ENCODE peak calls at places on chromosome 4, in six cellular contexts. One of them, this sample, is unnamed.

GRCh38 chr4:184763150-184763780 is 29.4 kb upstream of the CENPU start:
- DNase-seq in upper lobe of right lung: no peak
- DNase-seq in left ventricle myocardium inferior: peak
- DNase-seq in Peyer's patch: no peak
- DNase-seq in PC-3: no peak
- DNase-seq in CD8-positive, alpha-beta memory T cell: no peak
- DNase-seq in this sample: no peak

GRCh38 chr4:131547506-131547981 is 1601.5 kb upstream of the PCDH10 start:
- DNase-seq in upper lobe of right lung: no peak
- DNase-seq in left ventricle myocardium inferior: no peak
- DNase-seq in Peyer's patch: no peak
- DNase-seq in PC-3: no peak
- DNase-seq in CD8-positive, alpha-beta memory T cell: no peak
- DNase-seq in this sample: no peak

GRCh38 chr4:99221980-99222379 is 2.9 kb upstream of the ADH6 start:
- DNase-seq in upper lobe of right lung: no peak
- DNase-seq in left ventricle myocardium inferior: no peak
- DNase-seq in Peyer's patch: no peak
- DNase-seq in PC-3: no peak
- DNase-seq in CD8-positive, alpha-beta memory T cell: no peak
- DNase-seq in this sample: no peak

GRCh38 chr4:158159718-158160094 is 13.1 kb downstream of the GASK1B start:
- DNase-seq in upper lobe of right lung: no peak
- DNase-seq in left ventricle myocardium inferior: no peak
- DNase-seq in Peyer's patch: no peak
- DNase-seq in PC-3: no peak
- DNase-seq in CD8-positive, alpha-beta memory T cell: no peak
- DNase-seq in this sample: no peak

GRCh38 chr4:89737888-89738287 is 99.1 kb downstream of the SNCA start:
- DNase-seq in upper lobe of right lung: no peak
- DNase-seq in left ventricle myocardium inferior: no peak
- DNase-seq in Peyer's patch: no peak
- DNase-seq in PC-3: peak
- DNase-seq in CD8-positive, alpha-beta memory T cell: no peak
- DNase-seq in this sample: no peak

GRCh38 chr4:176792348-176793059 is at the start of gene VEGFC:
- DNase-seq in upper lobe of right lung: peak
- DNase-seq in left ventricle myocardium inferior: peak
- DNase-seq in Peyer's patch: peak
- DNase-seq in PC-3: peak
- DNase-seq in CD8-positive, alpha-beta memory T cell: no peak
- DNase-seq in this sample: peak

GRCh38 chr4:51885371-51885770 is 42.4 kb downstream of the DCUN1D4 start:
- DNase-seq in upper lobe of right lung: no peak
- DNase-seq in left ventricle myocardium inferior: no peak
- DNase-seq in Peyer's patch: no peak
- DNase-seq in PC-3: peak
- DNase-seq in CD8-positive, alpha-beta memory T cell: no peak
- DNase-seq in this sample: no peak

GRCh38 chr4:186936496-186937375 is 213.1 kb upstream of the FAT1 start:
- DNase-seq in upper lobe of right lung: no peak
- DNase-seq in left ventricle myocardium inferior: no peak
- DNase-seq in Peyer's patch: no peak
- DNase-seq in PC-3: peak
- DNase-seq in CD8-positive, alpha-beta memory T cell: no peak
- DNase-seq in this sample: no peak

GRCh38 chr4:127370495-127371069 is 262.2 kb upstream of the INTU start:
- DNase-seq in upper lobe of right lung: peak
- DNase-seq in left ventricle myocardium inferior: peak
- DNase-seq in Peyer's patch: no peak
- DNase-seq in PC-3: no peak
- DNase-seq in CD8-positive, alpha-beta memory T cell: no peak
- DNase-seq in this sample: no peak

GRCh38 chr4:180060159-180060889 is 2182.9 kb upstream of the TENM3 start:
- DNase-seq in upper lobe of right lung: no peak
- DNase-seq in left ventricle myocardium inferior: no peak
- DNase-seq in Peyer's patch: no peak
- DNase-seq in PC-3: peak
- DNase-seq in CD8-positive, alpha-beta memory T cell: no peak
- DNase-seq in this sample: no peak

GRCh38 chr4:180058731-180059215 is 2184.4 kb upstream of the TENM3 start:
- DNase-seq in upper lobe of right lung: peak
- DNase-seq in left ventricle myocardium inferior: no peak
- DNase-seq in Peyer's patch: peak
- DNase-seq in PC-3: peak
- DNase-seq in CD8-positive, alpha-beta memory T cell: no peak
- DNase-seq in this sample: no peak

GRCh38 chr4:180059216-180059881 is 2183.9 kb upstream of the TENM3 start:
- DNase-seq in upper lobe of right lung: peak
- DNase-seq in left ventricle myocardium inferior: no peak
- DNase-seq in Peyer's patch: peak
- DNase-seq in PC-3: no peak
- DNase-seq in CD8-positive, alpha-beta memory T cell: no peak
- DNase-seq in this sample: no peak

GRCh38 chr4:180057891-180058643 is 2185.1 kb upstream of the TENM3 start:
- DNase-seq in upper lobe of right lung: peak
- DNase-seq in left ventricle myocardium inferior: no peak
- DNase-seq in Peyer's patch: peak
- DNase-seq in PC-3: no peak
- DNase-seq in CD8-positive, alpha-beta memory T cell: no peak
- DNase-seq in this sample: no peak

DNA sequence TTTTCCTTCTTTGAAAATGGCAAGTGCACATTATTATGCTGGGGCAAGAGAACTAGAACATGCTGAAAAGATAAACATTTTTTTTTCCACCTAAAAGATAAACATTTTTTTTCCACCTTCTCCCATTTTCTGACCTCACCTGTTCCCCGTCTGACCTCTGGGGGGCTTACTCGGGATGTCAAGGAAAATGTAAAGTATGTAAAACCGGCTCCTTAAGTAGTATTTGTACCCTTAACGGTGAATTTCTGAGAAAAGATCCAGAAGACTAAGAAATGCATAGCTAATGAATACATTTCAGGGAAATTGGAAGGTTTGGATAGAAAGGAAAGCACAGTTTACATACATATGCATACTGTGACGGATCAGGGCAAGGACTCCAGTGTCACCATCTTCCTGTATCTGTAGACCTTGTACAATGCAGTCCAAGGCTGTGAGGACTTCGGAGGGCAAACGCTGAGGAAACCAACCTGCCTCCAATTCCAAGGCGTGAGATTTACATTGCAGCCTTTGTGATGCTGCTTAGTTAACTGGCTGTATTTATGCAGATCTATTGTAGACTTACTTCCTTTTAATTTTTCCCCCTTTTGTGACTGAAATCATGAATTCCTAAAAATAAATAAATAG is 2185.9 kb upstream of the TENM3 start:
- DNase-seq in upper lobe of right lung: no peak
- DNase-seq in left ventricle myocardium inferior: no peak
- DNase-seq in Peyer's patch: no peak
- DNase-seq in PC-3: no peak
- DNase-seq in CD8-positive, alpha-beta memory T cell: no peak
- DNase-seq in this sample: no peak
- H3K27ac ChIP-seq in upper lobe of right lung: no peak
- H3K27ac ChIP-seq in left ventricle myocardium inferior: no peak
- H3K27ac ChIP-seq in Peyer's patch: no peak
- H3K27ac ChIP-seq in PC-3: no peak
- H3K27ac ChIP-seq in CD8-positive, alpha-beta memory T cell: no peak
- H3K27ac ChIP-seq in this sample: no peak

GRCh38 chr4:18840499-18840898 is 818.9 kb upstream of the LCORL start:
- DNase-seq in upper lobe of right lung: no peak
- DNase-seq in left ventricle myocardium inferior: no peak
- DNase-seq in Peyer's patch: no peak
- DNase-seq in PC-3: no peak
- DNase-seq in CD8-positive, alpha-beta memory T cell: no peak
- DNase-seq in this sample: no peak

GRCh38 chr4:18847276-18847890 is 825.8 kb upstream of the LCORL start:
- DNase-seq in upper lobe of right lung: no peak
- DNase-seq in left ventricle myocardium inferior: no peak
- DNase-seq in Peyer's patch: no peak
- DNase-seq in PC-3: peak
- DNase-seq in CD8-positive, alpha-beta memory T cell: no peak
- DNase-seq in this sample: no peak

GRCh38 chr4:18846313-18846712 is 824.8 kb upstream of the LCORL start:
- DNase-seq in upper lobe of right lung: no peak
- DNase-seq in left ventricle myocardium inferior: no peak
- DNase-seq in Peyer's patch: no peak
- DNase-seq in PC-3: no peak
- DNase-seq in CD8-positive, alpha-beta memory T cell: no peak
- DNase-seq in this sample: no peak

GRCh38 chr4:18842431-18842830 is 820.9 kb upstream of the LCORL start:
- DNase-seq in upper lobe of right lung: no peak
- DNase-seq in left ventricle myocardium inferior: no peak
- DNase-seq in Peyer's patch: no peak
- DNase-seq in PC-3: no peak
- DNase-seq in CD8-positive, alpha-beta memory T cell: no peak
- DNase-seq in this sample: no peak

DNA sequence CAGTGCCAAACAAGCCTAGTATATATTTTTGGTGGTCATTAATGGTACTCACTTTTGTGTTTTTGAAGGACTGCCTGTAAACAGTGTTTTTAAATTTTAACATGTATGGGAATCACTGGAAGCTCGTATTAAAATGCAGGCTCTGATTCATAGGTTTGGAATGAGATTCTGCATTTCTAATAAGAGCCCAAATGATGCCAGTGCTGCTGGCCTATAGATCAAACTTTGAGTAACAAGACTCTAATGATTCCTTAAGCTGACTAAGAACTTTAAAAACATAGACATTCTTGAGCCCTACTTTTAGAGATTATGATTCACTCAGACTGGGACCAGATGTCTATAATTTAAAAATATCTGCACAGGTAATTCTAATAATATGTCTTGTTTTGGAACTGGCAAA is 823.2 kb upstream of the LCORL start:
- DNase-seq in upper lobe of right lung: no peak
- DNase-seq in left ventricle myocardium inferior: no peak
- DNase-seq in Peyer's patch: no peak
- DNase-seq in PC-3: peak
- DNase-seq in CD8-positive, alpha-beta memory T cell: no peak
- DNase-seq in this sample: no peak
- H3K27ac ChIP-seq in upper lobe of right lung: no peak
- H3K27ac ChIP-seq in left ventricle myocardium inferior: no peak
- H3K27ac ChIP-seq in Peyer's patch: no peak
- H3K27ac ChIP-seq in PC-3: no peak
- H3K27ac ChIP-seq in CD8-positive, alpha-beta memory T cell: no peak
- H3K27ac ChIP-seq in this sample: no peak

GRCh38 chr4:155657985-155658384 is 8.7 kb upstream of the GUCY1A1 start:
- DNase-seq in upper lobe of right lung: no peak
- DNase-seq in left ventricle myocardium inferior: no peak
- DNase-seq in Peyer's patch: no peak
- DNase-seq in PC-3: no peak
- DNase-seq in CD8-positive, alpha-beta memory T cell: no peak
- DNase-seq in this sample: no peak

GRCh38 chr4:155658665-155659064 is 8.0 kb upstream of the GUCY1A1 start:
- DNase-seq in upper lobe of right lung: no peak
- DNase-seq in left ventricle myocardium inferior: no peak
- DNase-seq in Peyer's patch: no peak
- DNase-seq in PC-3: no peak
- DNase-seq in CD8-positive, alpha-beta memory T cell: no peak
- DNase-seq in this sample: no peak

GRCh38 chr4:155657169-155657568 is 9.5 kb upstream of the GUCY1A1 start:
- DNase-seq in upper lobe of right lung: no peak
- DNase-seq in left ventricle myocardium inferior: no peak
- DNase-seq in Peyer's patch: no peak
- DNase-seq in PC-3: no peak
- DNase-seq in CD8-positive, alpha-beta memory T cell: no peak
- DNase-seq in this sample: no peak

GRCh38 chr4:155660436-155660835 is 6.2 kb upstream of the GUCY1A1 start:
- DNase-seq in upper lobe of right lung: no peak
- DNase-seq in left ventricle myocardium inferior: no peak
- DNase-seq in Peyer's patch: no peak
- DNase-seq in PC-3: no peak
- DNase-seq in CD8-positive, alpha-beta memory T cell: no peak
- DNase-seq in this sample: no peak

DNA sequence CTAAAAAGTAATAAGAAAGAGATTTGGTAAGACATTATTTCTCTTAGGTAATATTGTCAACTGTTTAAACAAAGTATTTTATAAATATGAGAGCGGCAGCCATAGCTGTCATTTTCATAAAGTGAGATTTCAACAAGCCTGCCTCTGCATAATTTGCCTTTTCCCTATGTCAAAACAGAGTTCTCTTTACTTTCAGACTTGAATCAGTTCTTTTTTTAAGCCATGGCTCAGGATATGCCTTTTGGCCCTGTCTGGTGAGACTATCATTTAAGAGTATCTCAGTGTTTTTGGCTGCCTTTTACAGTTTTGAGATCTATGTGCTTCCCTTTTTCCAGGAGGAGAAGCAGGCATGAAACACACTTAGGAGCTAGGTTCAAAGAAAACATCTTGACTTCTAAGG is 7.5 kb upstream of the GUCY1A1 start:
- DNase-seq in upper lobe of right lung: no peak
- DNase-seq in left ventricle myocardium inferior: no peak
- DNase-seq in Peyer's patch: no peak
- DNase-seq in PC-3: no peak
- DNase-seq in CD8-positive, alpha-beta memory T cell: no peak
- DNase-seq in this sample: no peak
- H3K27ac ChIP-seq in upper lobe of right lung: no peak
- H3K27ac ChIP-seq in left ventricle myocardium inferior: peak
- H3K27ac ChIP-seq in Peyer's patch: no peak
- H3K27ac ChIP-seq in PC-3: no peak
- H3K27ac ChIP-seq in CD8-positive, alpha-beta memory T cell: no peak
- H3K27ac ChIP-seq in this sample: no peak

GRCh38 chr4:2449511-2450392 is 19.2 kb upstream of the RNF4 start:
- DNase-seq in upper lobe of right lung: peak
- DNase-seq in left ventricle myocardium inferior: no peak
- DNase-seq in Peyer's patch: no peak
- DNase-seq in PC-3: no peak
- DNase-seq in CD8-positive, alpha-beta memory T cell: no peak
- DNase-seq in this sample: no peak

GRCh38 chr4:2450394-2451035 is 18.4 kb upstream of the RNF4 start:
- DNase-seq in upper lobe of right lung: no peak
- DNase-seq in left ventricle myocardium inferior: no peak
- DNase-seq in Peyer's patch: no peak
- DNase-seq in PC-3: no peak
- DNase-seq in CD8-positive, alpha-beta memory T cell: no peak
- DNase-seq in this sample: no peak

GRCh38 chr4:2449051-2449450 is 19.9 kb upstream of the RNF4 start:
- DNase-seq in upper lobe of right lung: peak
- DNase-seq in left ventricle myocardium inferior: no peak
- DNase-seq in Peyer's patch: no peak
- DNase-seq in PC-3: no peak
- DNase-seq in CD8-positive, alpha-beta memory T cell: no peak
- DNase-seq in this sample: no peak

GRCh38 chr4:2451821-2452785 is 16.8 kb upstream of the RNF4 start:
- DNase-seq in upper lobe of right lung: peak
- DNase-seq in left ventricle myocardium inferior: no peak
- DNase-seq in Peyer's patch: no peak
- DNase-seq in PC-3: no peak
- DNase-seq in CD8-positive, alpha-beta memory T cell: no peak
- DNase-seq in this sample: no peak

DNA sequence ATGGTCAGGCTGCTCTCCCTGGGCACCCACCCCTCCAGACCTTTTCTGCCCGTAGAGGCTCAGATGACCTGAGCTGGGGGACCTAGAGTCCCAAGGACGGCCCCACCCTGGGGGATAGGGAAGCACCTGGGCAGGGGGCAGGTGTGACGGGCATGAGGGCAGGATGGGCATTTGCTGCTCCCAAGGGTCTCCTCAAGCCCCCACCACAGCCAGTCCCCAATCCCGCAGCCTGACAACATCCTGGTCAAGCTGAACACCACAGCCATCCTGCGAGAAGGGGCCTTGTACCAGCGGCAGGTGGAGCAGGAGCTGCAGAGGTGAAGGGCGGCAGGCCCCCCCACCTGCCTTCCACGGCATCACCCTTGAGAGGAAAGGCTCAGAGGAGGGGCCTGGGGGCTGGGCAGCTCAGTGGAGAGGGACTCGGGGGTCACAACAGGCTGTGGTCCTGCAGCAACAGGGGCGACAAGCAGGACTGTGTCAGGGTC is 17.8 kb upstream of the RNF4 start:
- DNase-seq in upper lobe of right lung: peak
- DNase-seq in left ventricle myocardium inferior: no peak
- DNase-seq in Peyer's patch: no peak
- DNase-seq in PC-3: no peak
- DNase-seq in CD8-positive, alpha-beta memory T cell: no peak
- DNase-seq in this sample: no peak
- H3K27ac ChIP-seq in upper lobe of right lung: no peak
- H3K27ac ChIP-seq in left ventricle myocardium inferior: no peak
- H3K27ac ChIP-seq in Peyer's patch: no peak
- H3K27ac ChIP-seq in PC-3: no peak
- H3K27ac ChIP-seq in CD8-positive, alpha-beta memory T cell: no peak
- H3K27ac ChIP-seq in this sample: no peak

This sample was measured in naive thymus-derived CD4-positive, alpha-beta T cell.